ENCODE peak calls at places on chromosomes 2 and 18, in seven cellular contexts. U is AG04449, P is T-helper 2 cell, Z is AG10803, Y is IMR-90, M is hippocampal formation, I is ovary. O is an unnamed sample.
A peak's percentile ranks its signal among the peaks of the same experiment; 100 is the strongest.

GRCh38 chr18:5106730-5107129 is 90.3 kb downstream of the AKAIN1 start:
- DNase-seq in U (no peak), P (peak; percentile 14), Z (no peak), Y (no peak), M (no peak), I (no peak), O (no peak)

GRCh38 chr2:216328347-216328746 is 43.9 kb downstream of the MARCHF4 start:
- DNase-seq in U (no peak), P (peak; percentile 26), Z (no peak), Y (no peak), M (no peak), I (no peak), O (no peak)

GRCh38 chr2:55196526-55196925 is 35.6 kb downstream of the CLHC1 start:
- DNase-seq in U (no peak), P (no peak), Z (no peak), Y (no peak), M (no peak), I (no peak), O (no peak)

GRCh38 chr18:76846217-76846616 is 23.9 kb downstream of the ZNF236 start:
- DNase-seq in U (no peak), P (no peak), Z (no peak), Y (no peak), M (no peak), I (no peak), O (no peak)

GRCh38 chr2:70473101-70473722 is 80.4 kb downstream of the TGFA start:
- DNase-seq in U (no peak), P (no peak), Z (no peak), Y (no peak), M (no peak), I (no peak), O (no peak)

GRCh38 chr2:198657520-198658121 is 800.1 kb downstream of the SATB2 start:
- DNase-seq in U (no peak), P (peak; percentile 5), Z (peak; percentile 42), Y (peak; percentile 29), M (no peak), I (no peak), O (peak; percentile 20)

GRCh38 chr2:138432971-138433370 is 68.6 kb upstream of the SPOPL start:
- DNase-seq in U (no peak), P (no peak), Z (peak; percentile 13), Y (peak; percentile 45), M (no peak), I (no peak), O (peak; percentile 9)

GRCh38 chr2:168091986-168092385 is 155.4 kb downstream of the STK39 start:
- DNase-seq in U (no peak), P (no peak), Z (no peak), Y (no peak), M (no peak), I (no peak), O (no peak)

GRCh38 chr2:70141754-70142589 is 48.8 kb downstream of the C2orf42 start:
- DNase-seq in U (no peak), P (peak; percentile 80), Z (peak; percentile 47), Y (peak; percentile 38), M (no peak), I (no peak), O (peak; percentile 69)

GRCh38 chr2:241720099-241720498 is 14.3 kb upstream of the D2HGDH start:
- DNase-seq in U (no peak), P (no peak), Z (no peak), Y (no peak), M (no peak), I (no peak), O (no peak)

GRCh38 chr18:68494802-68495560 is 219.9 kb downstream of the TMX3 start:
- DNase-seq in U (peak; percentile 70), P (no peak), Z (peak; percentile 96), Y (peak; percentile 98), M (no peak), I (no peak), O (peak; percentile 82)

GRCh38 chr2:70696142-70696541 is 71.9 kb downstream of the ADD2 start:
- DNase-seq in U (no peak), P (no peak), Z (no peak), Y (no peak), M (no peak), I (no peak), O (no peak)

GRCh38 chr2:180728928-180729559 is 251.4 kb upstream of the UBE2E3 start:
- DNase-seq in U (peak; percentile 68), P (no peak), Z (peak; percentile 83), Y (peak; percentile 94), M (no peak), I (no peak), O (peak; percentile 51)